ENCODE peak calls at places on chromosome 1, in six cellular contexts. Z is Peyer's patch, L is heart left ventricle, I is suprapubic skin, O is breast epithelium, P is prostate gland. W is an unnamed sample.

GRCh38 chr1:207804746-207805468 is 53.1 kb downstream of the CD46 start:
- DNase-seq in Z (no peak), L (no peak), I (no peak), O (no peak), P (no peak), W (peak; percentile 27)

GRCh38 chr1:172408958-172409357 is 11.5 kb upstream of the C1orf105 start:
- DNase-seq in Z (no peak), L (no peak), I (no peak), O (no peak), P (no peak), W (no peak)

GRCh38 chr1:119084651-119085262 is 55.7 kb downstream of the WARS2 start:
- DNase-seq in Z (no peak), L (no peak), I (no peak), O (no peak), P (no peak), W (no peak)

GRCh38 chr1:50774759-50775351 is 185.2 kb downstream of the FAF1 start:
- DNase-seq in Z (no peak), L (no peak), I (no peak), O (no peak), P (peak; percentile 21), W (no peak)

GRCh38 chr1:217660353-217661062 is 29.4 kb downstream of the SPATA17 start:
- DNase-seq in Z (no peak), L (no peak), I (no peak), O (no peak), P (no peak), W (no peak)

GRCh38 chr1:243489164-243489527 is 233.3 kb downstream of the SDCCAG8 start:
- DNase-seq in Z (no peak), L (no peak), I (no peak), O (no peak), P (no peak), W (no peak)

GRCh38 chr1:51088474-51088873 is 13.6 kb upstream of the C1orf185 start:
- DNase-seq in Z (no peak), L (no peak), I (no peak), O (no peak), P (no peak), W (no peak)

GRCh38 chr1:3821004-3821933 is 25.0 kb upstream of the LRRC47 start:
- DNase-seq in Z (no peak), L (no peak), I (no peak), O (no peak), P (no peak), W (no peak)

GRCh38 chr1:40257313-40257687 is 736 bp upstream of the ZMPSTE24 start:
- DNase-seq in Z (peak; percentile 56), L (no peak), I (no peak), O (no peak), P (peak; percentile 11), W (no peak)

GRCh38 chr1:104072915-104073371 is 323.2 kb downstream of the AMY1C start:
- DNase-seq in Z (no peak), L (no peak), I (no peak), O (no peak), P (no peak), W (no peak)

GRCh38 chr1:213931804-213932203 is 56.0 kb upstream of the PROX1 start:
- DNase-seq in Z (no peak), L (no peak), I (no peak), O (no peak), P (no peak), W (no peak)

GRCh38 chr1:110339427-110340206 is 440 bp downstream of the RBM15 start:
- DNase-seq in Z (peak; percentile 74), L (peak; percentile 64), I (no peak), O (peak; percentile 54), P (peak; percentile 46), W (peak; percentile 59)

GRCh38 chr1:108877324-108877812 is 583 bp downstream of the GPSM2 start:
- DNase-seq in Z (no peak), L (no peak), I (no peak), O (no peak), P (no peak), W (no peak)

GRCh38 chr1:186175588-186175987 is 199.5 kb downstream of the TPR start:
- DNase-seq in Z (no peak), L (no peak), I (no peak), O (no peak), P (peak; percentile 23), W (no peak)

GRCh38 chr1:225876900-225877510 is 5.2 kb downstream of the TMEM63A start:
- DNase-seq in Z (no peak), L (no peak), I (no peak), O (no peak), P (no peak), W (no peak)

GRCh38 chr1:54167422-54168139 is 14.8 kb upstream of the CDCP2 start:
- DNase-seq in Z (no peak), L (no peak), I (no peak), O (no peak), P (no peak), W (no peak)

GRCh38 chr1:194071200-194071599 is 884.8 kb upstream of the B3GALT2 start:
- DNase-seq in Z (no peak), L (no peak), I (no peak), O (no peak), P (no peak), W (no peak)

GRCh38 chr1:4698911-4699310 is 44.5 kb downstream of the AJAP1 start:
- DNase-seq in Z (no peak), L (no peak), I (no peak), O (no peak), P (no peak), W (no peak)

GRCh38 chr1:181497870-181498269 is 14.6 kb downstream of the CACNA1E start:
- DNase-seq in Z (no peak), L (no peak), I (no peak), O (no peak), P (no peak), W (no peak)

GRCh38 chr1:116503535-116504307 is 67.1 kb downstream of the CD58 start:
- DNase-seq in Z (no peak), L (no peak), I (no peak), O (no peak), P (no peak), W (no peak)

GRCh38 chr1:229557913-229558414 is 543 bp downstream of the ABCB10 start:
- DNase-seq in Z (peak; percentile 68), L (peak; percentile 60), I (peak; percentile 80), O (no peak), P (peak; percentile 23), W (peak; percentile 28)

GRCh38 chr1:112735752-112736151 is 20.6 kb upstream of the PPM1J start:
- DNase-seq in Z (no peak), L (no peak), I (no peak), O (no peak), P (no peak), W (no peak)

GRCh38 chr1:23019851-23020625 is 770 bp downstream of the KDM1A start:
- DNase-seq in Z (peak; percentile 50), L (peak; percentile 24), I (no peak), O (no peak), P (peak; percentile 15), W (no peak)

GRCh38 chr1:8866173-8866791 is 12.2 kb downstream of the ENO1 start:
- DNase-seq in Z (no peak), L (no peak), I (no peak), O (no peak), P (no peak), W (no peak)

GRCh38 chr1:9397984-9398526 is 105.4 kb downstream of the SPSB1 start:
- DNase-seq in Z (no peak), L (no peak), I (no peak), O (no peak), P (no peak), W (no peak)

GRCh38 chr1:221458430-221459156 is 283.3 kb downstream of the DUSP10 start:
- DNase-seq in Z (no peak), L (no peak), I (no peak), O (no peak), P (no peak), W (peak; percentile 17)

GRCh38 chr1:6857831-6858230 is 72.6 kb downstream of the CAMTA1 start:
- DNase-seq in Z (no peak), L (no peak), I (no peak), O (no peak), P (no peak), W (no peak)
- H3K9me3 ChIP-seq in Z (no peaks in the 10 kb centered on the region), L (no peaks in the 10 kb centered on the region), I (no peaks in the 10 kb centered on the region), O (no peaks in the 10 kb centered on the region), P (no peaks in the 10 kb centered on the region), W (no peaks in the 10 kb centered on the region)

GRCh38 chr1:58785424-58786058 is 1.7 kb upstream of the JUN start:
- DNase-seq in Z (peak; percentile 82), L (peak; percentile 59), I (no peak), O (peak; percentile 77), P (peak; percentile 83), W (peak; percentile 82)

GRCh38 chr1:58782308-58783089 is 1.3 kb downstream of the JUN start:
- DNase-seq in Z (peak; percentile 86), L (peak; percentile 52), I (peak; percentile 85), O (peak; percentile 56), P (peak; percentile 49), W (peak; percentile 13)

GRCh38 chr1:58783090-58783992 is 506 bp downstream of the JUN start:
- DNase-seq in Z (peak; percentile 79), L (peak; percentile 59), I (peak; percentile 85), O (peak; percentile 70), P (peak; percentile 49), W (peak; percentile 51)

GRCh38 chr1:58784758-58785423 is 1.0 kb upstream of the JUN start:
- DNase-seq in Z (peak; percentile 96), L (peak; percentile 89), I (peak; percentile 97), O (peak; percentile 91), P (peak; percentile 85), W (peak; percentile 92)

DNA sequence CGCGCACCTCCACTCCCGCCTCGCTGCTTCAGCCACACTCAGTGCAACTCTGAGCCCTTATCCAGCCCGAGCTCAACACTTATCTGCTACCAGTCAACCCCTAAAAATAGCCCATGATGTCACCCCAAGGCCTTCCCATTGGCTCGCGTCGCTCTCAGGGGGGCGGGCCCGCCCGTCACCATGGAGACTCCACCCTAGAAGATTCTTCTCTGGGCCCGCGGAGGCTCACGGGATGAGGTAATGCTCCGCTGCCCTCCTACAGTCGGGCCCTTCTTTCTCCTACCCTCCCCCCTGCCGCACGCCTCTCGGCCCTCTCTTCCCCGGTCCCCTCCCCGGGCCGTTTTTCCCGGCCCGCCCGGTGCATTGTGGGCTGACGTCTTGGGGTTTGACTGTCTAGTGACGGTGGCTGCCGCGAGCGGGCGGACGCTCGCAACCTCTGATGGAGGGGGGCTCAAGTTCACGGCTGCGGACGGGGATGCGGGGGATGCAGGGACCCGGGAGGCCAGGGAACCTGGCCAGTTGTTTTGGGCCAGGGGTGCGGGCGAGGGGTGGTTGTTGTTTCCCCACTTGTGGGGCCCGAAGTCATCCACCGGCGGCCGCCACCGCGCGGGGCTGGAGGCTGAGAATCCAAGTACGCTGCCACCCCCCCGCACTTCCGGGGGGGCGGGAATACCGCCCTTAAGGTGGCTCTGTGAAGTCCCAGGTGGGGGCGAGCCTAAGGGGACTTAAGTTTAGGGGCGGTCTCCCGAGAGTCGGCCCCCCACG is at the start of gene JUN:
- DNase-seq in Z (peak; percentile 100), L (peak; percentile 100), I (peak; percentile 99), O (peak; percentile 99), P (peak; percentile 100), W (peak; percentile 99)
- TF ChIP-seq POLR2A in Z (peak; percentile 100), L (peak; percentile 37), I (peak; percentile 100), O (peak; percentile 94), P (peak; percentile 99), W (peak; percentile 99)

GRCh38 chr1:43491056-43491455 is 37.3 kb upstream of the HYI start:
- DNase-seq in Z (no peak), L (no peak), I (no peak), O (no peak), P (no peak), W (no peak)
- H3K9me3 ChIP-seq in Z (no peaks in the 10 kb centered on the region), L (peaks cover 6% of the 10 kb centered on the region), I (peaks cover 3% of the 10 kb centered on the region), O (peaks cover 7% of the 10 kb centered on the region), P (no peaks in the 10 kb centered on the region), W (no peaks in the 10 kb centered on the region)

GRCh38 chr1:35448344-35448801 is 108.8 kb downstream of the KIAA0319L start:
- DNase-seq in Z (no peak), L (no peak), I (no peak), O (no peak), P (peak; percentile 10), W (no peak)
- TF ChIP-seq POLR2A in Z (no peak), L (no peak), I (no peak), O (no peak), P (no peak), W (no peak)

GRCh38 chr1:238488406-238488805 is 597.7 kb upstream of the ZP4 start:
- DNase-seq in Z (no peak), L (no peak), I (no peak), O (no peak), P (no peak), W (no peak)
- H3K9me3 ChIP-seq in Z (no peaks in the 10 kb centered on the region), L (no peaks in the 10 kb centered on the region), I (no peaks in the 10 kb centered on the region), O (no peaks in the 10 kb centered on the region), P (no peaks in the 10 kb centered on the region), W (no peaks in the 10 kb centered on the region)

W was measured in gastrocnemius medialis.